ENCODE peak calls at places on chromosomes 1 and 21, in four cellular contexts. L, T, J and F are unnamed samples.

GRCh38 chr1:197391303-197392226 is 123.5 kb downstream of the CRB1 start:
- DNase-seq in J (no peak), T (no peak), L (no peak), F (no peak)

GRCh38 chr1:109807398-109807795 is 43.7 kb upstream of the EPS8L3 start:
- DNase-seq in T (no peak), J (no peak), L (no peak), F (no peak)

GRCh38 chr21:45818904-45819285 is 162.7 kb upstream of the COL6A1 start:
- DNase-seq in L (peak), T (no peak), J (no peak), F (peak)

GRCh38 chr1:228273720-228274451 is 66.0 kb downstream of the OBSCN start:
- DNase-seq in J (no peak), L (no peak), T (no peak), F (no peak)

GRCh38 chr21:24032709-24033232 is 1574.5 kb downstream of the MRPL39 start:
- DNase-seq in L (no peak), J (no peak), T (no peak), F (no peak)

GRCh38 chr1:68904472-68904871 is 407.6 kb upstream of the DEPDC1 start:
- DNase-seq in T (no peak), J (no peak), L (no peak), F (no peak)

GRCh38 chr21:44865561-44866280 is 7.8 kb downstream of the PTTG1IP start:
- DNase-seq in T (peak), J (no peak), L (no peak), F (no peak)

GRCh38 chr21:46160563-46161179 is 5.3 kb upstream of the FTCD start:
- DNase-seq in T (no peak), J (peak), L (no peak), F (peak)

GRCh38 chr1:45669859-45670655 is 16.3 kb downstream of the GPBP1L1 start:
- DNase-seq in T (no peak), J (no peak), L (no peak), F (no peak)

GRCh38 chr1:153386500-153386901 is 4.4 kb downstream of the S100A8 start:
- DNase-seq in J (no peak), L (no peak), T (no peak), F (peak)

GRCh38 chr21:19228241-19228640 is 824.7 kb upstream of the TMPRSS15 start:
- DNase-seq in J (no peak), T (no peak), L (no peak), F (no peak)

GRCh38 chr1:11280719-11281376 is 7.8 kb downstream of the UBIAD1 start:
- DNase-seq in L (no peak), J (no peak), T (no peak), F (no peak)

GRCh38 chr1:227761621-227762230 is 26.5 kb downstream of the SNAP47 start:
- DNase-seq in T (no peak), L (no peak), J (no peak), F (no peak)

GRCh38 chr1:234699795-234700665 is 90.1 kb upstream of the IRF2BP2 start:
- DNase-seq in T (no peak), J (peak), L (no peak), F (no peak)

GRCh38 chr1:23923592-23924495 is 10.7 kb upstream of the CNR2 start:
- DNase-seq in J (no peak), T (no peak), L (no peak), F (no peak)

GRCh38 chr1:95582746-95583145 is 348.7 kb downstream of the RWDD3 start:
- DNase-seq in L (no peak), T (no peak), J (no peak), F (no peak)

GRCh38 chr1:33332881-33333280 is 12.0 kb upstream of the A3GALT2 start:
- DNase-seq in T (no peak), J (no peak), L (no peak), F (no peak)

GRCh38 chr1:179034720-179035119 is 9.0 kb downstream of the FAM20B start:
- DNase-seq in T (no peak), L (no peak), J (no peak), F (no peak)

GRCh38 chr1:68231627-68232303 is 558 bp downstream of the WLS start:
- DNase-seq in L (no peak), T (peak), J (peak), F (no peak)

GRCh38 chr1:44464361-44464760 is 59.3 kb downstream of the RNF220 start:
- DNase-seq in T (no peak), J (no peak), L (no peak), F (no peak)

GRCh38 chr1:94773296-94773809 is 46.8 kb upstream of the SLC44A3 start:
- DNase-seq in J (no peak), T (no peak), L (no peak), F (no peak)

GRCh38 chr1:206693029-206693428 is 8.3 kb downstream of the MAPKAPK2 start:
- DNase-seq in L (no peak), T (no peak), J (no peak), F (no peak)

GRCh38 chr1:155910621-155911121 is 478 bp downstream of the RIT1 start:
- DNase-seq in T (peak), J (peak), L (no peak), F (no peak)

GRCh38 chr1:41448831-41449230 is 35.7 kb downstream of the EDN2 start:
- DNase-seq in T (no peak), L (no peak), J (no peak), F (no peak)

GRCh38 chr1:174812656-174813055 is 187.1 kb upstream of the CACYBP start:
- DNase-seq in J (no peak), T (no peak), L (no peak), F (no peak)

GRCh38 chr1:119462964-119463363 is 44.0 kb upstream of the HSD3B1 start:
- DNase-seq in T (no peak), L (no peak), J (no peak), F (no peak)

GRCh38 chr1:8910914-8911313 is 32.4 kb upstream of the ENO1 start:
- DNase-seq in L (no peak), J (no peak), T (no peak), F (no peak)

GRCh38 chr1:164644774-164645634 is 86.0 kb downstream of the PBX1 start:
- DNase-seq in J (no peak), T (no peak), L (no peak), F (no peak)

GRCh38 chr1:247857069-247857985 is at the start of gene TRIM58:
- DNase-seq in J (peak), T (no peak), L (peak), F (no peak)

GRCh38 chr1:53826367-53826766 is 11.7 kb downstream of the NDC1 start:
- DNase-seq in J (no peak), T (no peak), L (no peak), F (no peak)

GRCh38 chr1:171984850-171985485 is 143.7 kb downstream of the DNM3 start:
- DNase-seq in L (no peak), J (no peak), T (no peak), F (no peak)

GRCh38 chr1:168509204-168509603 is 34.6 kb downstream of the XCL2 start:
- DNase-seq in J (no peak), L (no peak), T (no peak), F (no peak)

GRCh38 chr1:13600762-13601483 is 17.3 kb downstream of the PDPN start:
- DNase-seq in L (no peak), T (no peak), J (no peak), F (no peak)

GRCh38 chr1:16605213-16605525 is 8.2 kb downstream of the NBPF1 start:
- DNase-seq in J (no peak), L (no peak), T (no peak), F (no peak)

GRCh38 chr1:186819140-186819539 is 9.6 kb upstream of the PLA2G4A start:
- DNase-seq in T (no peak), J (no peak), L (no peak), F (no peak)

GRCh38 chr1:19606817-19607706 is 37.0 kb upstream of the NBL1 start:
- DNase-seq in L (no peak), T (no peak), J (no peak), F (no peak)

GRCh38 chr1:234852659-234853058 is 242.7 kb upstream of the IRF2BP2 start:
- DNase-seq in J (no peak), T (no peak), L (no peak), F (no peak)